ENCODE peak calls at places on chromosomes 1 and 21, in four cellular contexts. U is HCT116, W is K562, B is GM12878. N is an unnamed sample.

GRCh38 chr1:15206418-15207030 is 40.5 kb upstream of the FHAD1 start:
- DNase-seq in W (no peak), U (no peak), B (peak), N (no peak)

GRCh38 chr1:17276568-17276967 is 27.7 kb downstream of the PADI3 start:
- DNase-seq in B (no peak), U (no peak), W (no peak), N (peak)

GRCh38 chr1:119093721-119094120 is 46.7 kb downstream of the WARS2 start:
- DNase-seq in B (no peak), W (no peak), U (no peak), N (no peak)

GRCh38 chr1:115877511-115877910 is 36.6 kb upstream of the NHLH2 start:
- DNase-seq in W (no peak), B (no peak), U (no peak), N (no peak)

GRCh38 chr21:43004926-43005325 is 30.6 kb downstream of the PKNOX1 start:
- DNase-seq in W (no peak), U (no peak), B (no peak), N (no peak)

GRCh38 chr1:160670701-160671100 is 23.9 kb upstream of the SLAMF1 start:
- DNase-seq in U (no peak), B (no peak), W (no peak), N (no peak)

GRCh38 chr1:186183219-186183618 is 191.8 kb downstream of the TPR start:
- DNase-seq in U (peak), W (no peak), B (no peak), N (no peak)

GRCh38 chr1:10386761-10387482 is 11.9 kb upstream of the PGD start:
- DNase-seq in U (no peak), W (no peak), B (no peak), N (no peak)

GRCh38 chr1:222995230-222995580 is 147.8 kb downstream of the TLR5 start:
- DNase-seq in W (no peak), U (no peak), B (no peak), N (no peak)

GRCh38 chr1:54977938-54978337 is 2.5 kb upstream of the TMEM61 start:
- DNase-seq in B (no peak), U (no peak), W (no peak), N (no peak)

DNA sequence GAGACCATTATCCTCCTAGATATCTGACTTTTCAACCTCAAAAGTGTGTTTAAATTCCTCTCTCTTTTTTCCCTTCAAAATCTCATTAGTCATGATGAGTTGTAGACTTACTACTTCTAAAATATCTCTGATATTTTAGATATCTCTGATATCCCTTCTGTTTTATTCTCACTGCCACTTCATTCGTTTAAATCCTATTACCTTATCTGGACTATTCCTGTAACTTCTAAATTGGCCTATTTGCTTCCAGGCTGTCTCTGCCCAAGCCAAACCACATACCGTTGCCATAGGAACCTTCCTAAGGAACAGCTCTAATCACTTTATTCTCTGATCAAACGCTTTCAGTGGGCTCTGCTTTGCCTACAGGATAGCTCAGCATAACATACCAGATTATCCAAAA is 333.1 kb upstream of the CHRM3 start:
- DNase-seq in U (no peak), W (no peak), B (no peak), N (no peak)
- TF ChIP-seq JUND in U (no peak), W (no peak), B (no peak), N (no peak)

DNA sequence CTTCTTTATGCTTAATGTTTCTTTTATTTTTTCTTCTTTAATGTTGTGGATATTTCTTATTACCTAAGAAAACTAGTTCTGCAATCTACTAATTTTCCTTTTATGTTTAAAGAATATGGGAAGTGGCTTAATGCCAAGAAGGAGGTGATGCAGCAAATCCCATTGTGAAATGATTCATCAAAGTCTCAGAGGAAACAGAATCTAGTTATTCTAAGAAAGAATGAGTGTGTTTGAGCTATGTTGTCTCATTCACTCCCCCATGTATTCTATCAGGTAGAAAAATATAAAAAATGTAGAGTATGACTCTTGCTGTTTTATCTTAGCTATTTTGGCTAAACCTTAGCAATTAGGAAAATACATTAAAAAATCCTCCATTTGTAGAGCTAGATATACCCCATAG is 659.9 kb upstream of the RGS18 start:
- DNase-seq in B (no peak), W (no peak), U (no peak), N (no peak)
- TF ChIP-seq JUND in B (no peak), W (no peak), U (no peak), N (no peak)

DNA sequence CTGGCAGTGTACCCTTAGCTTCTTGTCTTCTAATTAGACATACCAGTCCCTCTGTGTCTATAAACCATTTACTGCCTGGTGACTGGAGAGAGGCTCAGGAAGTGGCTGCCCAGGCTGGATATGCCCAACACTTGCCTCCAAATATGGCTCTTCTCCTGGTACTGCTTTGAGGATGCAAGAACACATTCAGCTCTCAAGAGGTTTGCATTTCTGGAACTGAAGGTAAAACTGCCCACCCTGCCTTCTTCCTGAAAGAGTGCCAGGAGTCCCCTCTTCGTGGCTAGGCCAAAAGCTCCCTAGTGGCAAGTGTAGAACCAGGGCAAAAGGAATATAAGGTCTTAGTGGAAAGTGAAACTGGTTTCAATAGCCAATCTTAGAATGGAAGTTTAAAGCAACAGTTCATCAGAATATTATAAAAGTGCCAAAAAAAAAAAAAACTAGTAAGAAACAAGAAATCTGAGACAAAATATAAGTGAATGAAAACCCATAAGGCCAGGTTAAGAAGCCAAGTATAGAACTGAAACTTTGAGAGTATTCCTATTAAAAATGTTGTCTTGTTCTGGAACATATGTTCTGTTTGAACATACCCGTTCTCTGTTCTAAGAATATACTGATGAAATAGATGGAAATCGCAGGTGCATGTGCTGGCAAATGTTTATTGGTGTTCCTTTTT is 77.2 kb upstream of the CTTNBP2NL start:
- DNase-seq in W (no peak), U (no peak), B (no peak), N (no peak)
- TF ChIP-seq JUND in W (peak), U (no peak), B (no peak), N (no peak)

GRCh38 chr1:59967780-59968179 is 41.2 kb upstream of the CYP2J2 start:
- DNase-seq in W (no peak), U (no peak), B (no peak), N (no peak)

GRCh38 chr1:59971464-59971911 is 44.9 kb upstream of the CYP2J2 start:
- DNase-seq in U (peak), B (no peak), W (peak), N (peak)

GRCh38 chr1:59972216-59972924 is 45.8 kb upstream of the CYP2J2 start:
- DNase-seq in W (no peak), U (no peak), B (no peak), N (no peak)

DNA sequence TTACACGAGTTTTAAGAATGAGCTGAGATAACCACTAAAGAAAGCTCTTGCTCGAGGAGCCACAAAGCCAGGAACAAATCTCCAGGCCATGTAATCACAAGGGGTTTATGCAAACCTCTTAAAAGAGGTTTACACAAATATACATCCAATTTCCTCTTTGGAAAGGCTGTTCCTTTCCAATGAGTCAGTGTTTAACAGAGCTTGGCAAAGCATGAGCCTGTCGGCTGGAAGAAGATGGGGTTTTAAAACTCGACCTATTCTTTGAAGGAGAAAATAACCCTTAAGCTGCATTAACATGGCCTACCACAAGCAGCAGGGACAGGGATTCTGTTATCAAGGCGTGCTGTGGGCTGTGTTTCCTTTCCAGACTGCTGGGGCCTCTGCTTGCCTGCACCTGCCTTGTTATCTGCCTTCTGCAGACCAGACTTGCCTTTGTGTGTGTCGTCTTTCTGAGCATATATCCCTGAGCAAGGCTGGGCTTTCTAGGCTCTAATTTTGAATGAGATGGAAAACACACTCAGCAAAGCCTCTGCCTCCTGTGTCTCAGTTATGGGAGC is 40.6 kb upstream of the CYP2J2 start:
- DNase-seq in B (no peak), W (peak), U (no peak), N (no peak)
- TF ChIP-seq JUND in B (no peak), W (peak), U (no peak), N (no peak)

DNA sequence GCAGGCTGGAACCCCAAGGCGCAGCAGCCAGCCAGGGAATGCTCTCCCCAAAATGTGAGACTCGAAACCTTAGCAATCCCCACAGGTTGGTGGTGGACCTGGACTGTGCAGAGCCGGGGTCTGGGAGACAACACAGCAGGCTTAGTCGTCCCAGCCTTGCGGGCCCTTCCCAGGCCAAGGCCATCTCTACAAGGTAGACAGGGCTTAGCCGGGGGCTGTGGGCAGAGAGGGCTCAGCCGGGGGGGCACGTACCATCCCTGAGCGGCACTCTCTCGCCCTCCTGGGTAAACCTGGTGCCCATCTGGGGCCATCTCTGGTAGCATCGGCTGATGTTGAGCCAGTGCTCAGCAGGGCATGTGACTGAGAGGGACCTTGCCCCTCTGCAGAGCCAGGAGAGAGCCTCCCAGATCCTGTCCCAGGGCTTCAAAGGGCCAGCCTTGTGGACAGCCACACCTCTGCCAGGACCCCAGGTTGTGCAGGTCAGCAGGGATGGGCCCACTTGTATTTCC is 2.2 kb upstream of the ACTRT2 start:
- DNase-seq in B (no peak), U (no peak), W (no peak), N (no peak)
- TF ChIP-seq JUND in B (no peak), U (no peak), W (no peak), N (no peak)

DNA sequence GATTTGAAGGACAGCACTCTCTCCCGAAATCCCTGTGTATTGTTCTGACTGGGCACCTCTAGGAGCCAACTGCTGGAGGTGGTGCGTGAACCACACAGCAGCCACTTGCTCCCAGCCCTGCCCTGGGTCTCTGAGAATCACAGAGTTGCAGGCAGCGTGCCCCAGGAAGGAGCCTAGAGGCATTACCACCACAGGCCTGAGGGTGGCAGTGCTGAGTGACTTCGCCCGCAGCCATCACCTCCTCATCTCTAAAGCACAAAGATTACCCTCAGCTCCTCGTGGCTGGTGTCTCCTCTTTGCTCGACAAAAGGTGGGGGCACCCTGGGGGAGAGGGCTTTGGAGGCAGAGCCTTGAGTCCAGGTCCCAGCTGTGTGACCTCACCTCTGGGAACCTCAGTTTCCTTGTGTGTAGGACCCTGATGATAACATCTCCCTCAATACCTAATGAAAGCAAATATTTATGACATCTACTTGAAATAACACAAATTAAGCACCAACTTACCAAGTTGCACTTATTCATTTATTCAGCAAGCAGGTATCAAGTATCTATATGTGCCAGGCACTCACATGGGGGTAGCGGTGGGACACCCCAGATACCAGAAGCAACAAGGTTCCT is 86.3 kb downstream of the VWA5B1 start:
- DNase-seq in W (peak), B (no peak), U (peak), N (peak)
- TF ChIP-seq JUND in W (no peak), B (no peak), U (no peak), N (no peak)

DNA sequence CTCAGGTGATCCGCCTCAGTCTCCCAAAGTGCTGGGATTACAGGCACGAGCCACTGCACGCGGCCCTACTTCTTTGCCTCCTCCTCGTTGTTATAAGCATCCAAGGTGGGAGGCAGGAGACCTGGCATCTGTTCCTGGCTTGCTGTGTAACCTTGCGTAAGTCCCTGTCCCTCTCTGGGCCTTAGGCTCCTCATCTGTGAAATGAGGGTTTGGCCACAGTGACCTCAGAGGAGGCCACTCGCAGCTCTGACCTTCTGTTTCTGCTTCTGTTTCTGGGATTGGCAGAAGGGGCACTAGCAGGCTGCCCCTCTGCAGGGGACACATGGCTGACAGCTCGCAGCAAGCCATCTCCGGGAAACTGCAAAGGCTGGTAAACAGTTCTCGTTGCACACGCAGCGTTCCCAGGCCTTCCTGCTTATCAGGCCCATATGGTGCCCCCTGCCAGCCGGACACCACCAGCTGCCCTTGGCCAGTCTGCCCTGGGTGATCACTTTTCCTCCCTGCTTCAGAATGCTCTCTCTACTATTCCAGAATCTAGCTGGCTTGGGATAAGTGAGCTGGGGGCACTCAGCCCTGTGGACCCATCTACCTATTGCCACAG is 2.6 kb upstream of the LDLRAP1 start:
- DNase-seq in W (no peak), B (no peak), U (no peak), N (no peak)
- TF ChIP-seq JUND in W (no peak), B (no peak), U (no peak), N (no peak)

GRCh38 chr21:34882719-34883131 is 166.4 kb downstream of the RUNX1 start:
- DNase-seq in U (no peak), B (no peak), W (no peak), N (no peak)
- TF ChIP-seq JUND in U (no peak), B (no peak), W (no peak), N (no peak)

GRCh38 chr1:30728832-30729638 is 5.7 kb upstream of the MATN1 start:
- DNase-seq in U (no peak), W (no peak), B (no peak), N (no peak)

GRCh38 chr1:30727013-30727684 is 3.8 kb upstream of the MATN1 start:
- DNase-seq in W (no peak), B (no peak), U (no peak), N (no peak)

GRCh38 chr1:30726254-30726653 is 2.9 kb upstream of the MATN1 start:
- DNase-seq in W (no peak), B (no peak), U (no peak), N (no peak)

GRCh38 chr1:30728340-30728739 is 5.0 kb upstream of the MATN1 start:
- DNase-seq in W (no peak), B (no peak), U (no peak), N (no peak)

GRCh38 chr1:30727796-30728195 is 4.4 kb upstream of the MATN1 start:
- DNase-seq in U (no peak), W (peak), B (no peak), N (no peak)
- TF ChIP-seq JUND in U (no peak), W (peak), B (no peak), N (no peak)

N was measured in T47D.